ENCODE peak calls at places on chromosome 20, in nine cellular contexts. Z is GM23338, R is GM23248, X is PC-9, W is mammary epithelial cell, A is neural progenitor cell, G is keratinocyte, K is fibroblast of lung, U is GM12878. F is an unnamed sample.

GRCh38 chr20:23268792-23269354 is 81.7 kb upstream of the NXT1 start:
- DNase-seq in Z (no peak), R (no peak), X (no peak), W (no peak), A (no peak), G (no peak), K (no peak), U (no peak), F (no peak)

GRCh38 chr20:40865095-40865494 is 163.5 kb upstream of the TOP1 start:
- DNase-seq in Z (no peak), R (no peak), X (no peak), W (no peak), A (no peak), G (no peak), K (no peak), U (no peak), F (no peak)

GRCh38 chr20:36315545-36316351 is 9.6 kb downstream of the DLGAP4 start:
- DNase-seq in Z (no peak), R (no peak), X (no peak), W (no peak), A (no peak), G (no peak), K (no peak), U (no peak), F (no peak)

GRCh38 chr20:36179170-36179945 is 24.8 kb downstream of the EPB41L1 start:
- DNase-seq in Z (peak; percentile 54), R (no peak), X (no peak), W (no peak), A (peak; percentile 88), G (no peak), K (no peak), U (no peak), F (no peak)

GRCh38 chr20:33947709-33948295 is 45.9 kb upstream of the RALY start:
- DNase-seq in Z (peak; percentile 95), R (peak; percentile 28), X (peak; percentile 68), W (peak; percentile 46), A (peak; percentile 86), G (peak; percentile 40), K (peak; percentile 6), U (peak; percentile 19), F (peak; percentile 45)

GRCh38 chr20:40628877-40629276 is 60.2 kb downstream of the MAFB start:
- DNase-seq in Z (no peak), R (no peak), X (no peak), W (no peak), A (no peak), G (no peak), K (no peak), U (no peak), F (no peak)

GRCh38 chr20:23497458-23498026 is 6.6 kb downstream of the CST8 start:
- DNase-seq in Z (no peak), R (no peak), X (no peak), W (peak; percentile 22), A (no peak), G (no peak), K (no peak), U (peak; percentile 17), F (no peak)

GRCh38 chr20:49381558-49382493 is 100.6 kb downstream of the KCNB1 start:
- DNase-seq in Z (no peak), R (peak; percentile 32), X (no peak), W (peak; percentile 87), A (no peak), G (peak; percentile 73), K (peak; percentile 63), U (no peak), F (peak; percentile 38)

GRCh38 chr20:11035211-11035610 is 361.4 kb upstream of the JAG1 start:
- DNase-seq in Z (no peak), R (peak; percentile 11), X (no peak), W (peak; percentile 8), A (no peak), G (no peak), K (peak; percentile 14), U (no peak), F (no peak)

GRCh38 chr20:64139200-64140081 is 24.8 kb upstream of the MYT1 start:
- DNase-seq in Z (no peak), R (no peak), X (no peak), W (no peak), A (no peak), G (no peak), K (no peak), U (no peak), F (no peak)

DNA sequence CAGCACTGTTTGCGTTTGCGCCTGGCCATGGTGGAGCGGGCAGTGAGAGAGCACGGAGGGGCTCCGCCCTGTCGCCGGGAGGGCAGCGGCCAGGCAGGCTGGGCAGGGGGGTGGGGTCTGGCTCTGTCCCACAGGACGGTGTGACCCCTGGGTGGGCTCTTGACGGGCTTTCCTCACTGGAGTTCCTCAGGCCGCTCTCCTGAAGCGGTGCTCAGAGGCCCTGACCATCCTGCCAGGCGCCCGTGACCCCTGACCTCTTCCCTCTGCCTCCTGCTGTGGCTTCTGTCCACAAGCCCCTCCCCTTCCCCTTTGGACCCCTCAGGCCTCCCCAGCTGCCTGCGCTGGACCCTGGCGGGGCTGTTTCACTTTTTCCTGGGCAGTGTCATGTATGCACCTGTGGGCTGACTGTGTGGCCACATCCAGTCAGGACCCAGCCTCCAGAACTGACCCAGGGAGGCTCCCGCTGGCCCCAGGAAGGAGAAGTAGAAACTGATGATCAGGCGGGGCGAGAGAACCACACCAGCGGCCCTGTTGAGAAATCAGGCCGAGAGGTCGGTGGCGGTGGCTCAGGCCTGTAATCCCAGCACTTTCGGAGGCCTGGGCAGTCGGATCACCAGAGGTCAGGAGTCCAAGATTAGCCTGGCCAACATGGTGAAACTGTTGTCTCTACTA is 1.2 kb downstream of the OGFR start:
- DNase-seq in Z (no peak), R (no peak), X (no peak), W (no peak), A (peak; percentile 84), G (no peak), K (no peak), U (no peak), F (no peak)
- TF ChIP-seq EZH2 in Z (no peak), R (no peak), X (no peak), W (no peak), A (no peak), G (no peak), K (no peak), U (no peak), F (no peak)

DNA sequence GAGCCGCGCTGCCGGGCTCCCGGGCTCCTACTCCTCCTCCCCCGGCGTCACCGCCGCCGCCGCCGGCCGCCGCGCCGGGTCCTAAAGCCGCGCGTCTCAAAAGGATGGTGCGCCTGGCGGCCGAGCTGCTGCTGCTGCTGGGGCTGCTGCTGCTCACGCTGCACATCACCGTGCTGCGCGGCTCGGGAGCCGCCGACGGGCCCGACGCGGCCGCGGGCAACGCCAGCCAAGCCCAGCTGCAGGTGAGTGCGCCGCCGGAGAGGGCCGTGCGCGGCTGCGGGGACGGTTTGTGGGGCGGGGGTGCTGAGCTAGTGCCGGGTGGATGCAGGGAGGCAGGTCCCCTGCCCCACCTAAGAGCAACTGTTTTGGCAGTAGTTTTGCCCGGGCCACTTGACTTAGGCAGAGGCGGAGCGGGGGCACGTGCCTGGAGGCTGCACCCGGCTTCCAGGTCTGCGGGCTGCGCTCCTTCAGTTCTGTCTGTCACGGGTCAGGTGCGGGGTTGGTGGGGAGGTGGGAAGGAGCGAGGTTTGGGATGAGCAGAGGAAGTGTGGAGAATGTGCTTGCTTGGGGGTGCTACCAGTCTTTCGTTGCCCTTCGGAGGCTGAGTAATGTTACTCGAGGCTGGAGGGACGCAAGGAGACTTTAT is 722 bp downstream of the ISM1 start:
- DNase-seq in Z (peak; percentile 83), R (peak; percentile 85), X (peak; percentile 43), W (peak; percentile 76), A (peak; percentile 92), G (no peak), K (peak; percentile 59), U (no peak), F (peak; percentile 67)
- H2AFZ ChIP-seq in Z (peak overlapping the region; percentile 100), R (peak overlapping the region; percentile 63), X (peak overlapping the region; percentile 50), W (peak overlapping the region; percentile 95), A (peak overlapping the region; percentile 97), G (peak overlapping the region; percentile 82), K (peak overlapping the region; percentile 46), U (no peak overlapping the region), F (peak overlapping the region; percentile 89)

GRCh38 chr20:44073675-44074071 is 113.3 kb downstream of the JPH2 start:
- DNase-seq in Z (no peak), R (no peak), X (no peak), W (no peak), A (no peak), G (no peak), K (no peak), U (no peak), F (no peak)

GRCh38 chr20:44071526-44072111 is 115.4 kb downstream of the JPH2 start:
- DNase-seq in Z (no peak), R (no peak), X (no peak), W (no peak), A (no peak), G (no peak), K (no peak), U (no peak), F (no peak)

GRCh38 chr20:44072381-44072780 is 114.6 kb downstream of the JPH2 start:
- DNase-seq in Z (no peak), R (no peak), X (no peak), W (no peak), A (no peak), G (no peak), K (no peak), U (no peak), F (no peak)

GRCh38 chr20:44074252-44075151 is 112.5 kb downstream of the JPH2 start:
- DNase-seq in Z (no peak), R (peak; percentile 62), X (peak; percentile 67), W (peak; percentile 53), A (no peak), G (no peak), K (peak; percentile 68), U (no peak), F (peak; percentile 86)

GRCh38 chr20:44073011-44073674 is 113.8 kb downstream of the JPH2 start:
- DNase-seq in Z (no peak), R (no peak), X (no peak), W (no peak), A (no peak), G (no peak), K (no peak), U (no peak), F (no peak)
- TF ChIP-seq EZH2 in Z (no peak), R (no peak), X (no peak), W (no peak), A (no peak), G (no peak), K (no peak), U (no peak), F (no peak)

GRCh38 chr20:20253744-20254330 is 114.1 kb upstream of the INSM1 start:
- DNase-seq in Z (no peak), R (no peak), X (no peak), W (no peak), A (no peak), G (no peak), K (no peak), U (no peak), F (no peak)

GRCh38 chr20:20248620-20249200 is 119.2 kb upstream of the INSM1 start:
- DNase-seq in Z (no peak), R (no peak), X (no peak), W (no peak), A (no peak), G (no peak), K (no peak), U (peak; percentile 20), F (no peak)

GRCh38 chr20:20247234-20247633 is 120.7 kb upstream of the INSM1 start:
- DNase-seq in Z (no peak), R (no peak), X (no peak), W (no peak), A (no peak), G (no peak), K (no peak), U (no peak), F (no peak)

GRCh38 chr20:20255104-20255503 is 112.8 kb upstream of the INSM1 start:
- DNase-seq in Z (no peak), R (no peak), X (no peak), W (no peak), A (no peak), G (no peak), K (no peak), U (no peak), F (no peak)

GRCh38 chr20:20253039-20253743 is 114.7 kb upstream of the INSM1 start:
- DNase-seq in Z (no peak), R (no peak), X (no peak), W (no peak), A (no peak), G (no peak), K (no peak), U (no peak), F (no peak)
- H2AFZ ChIP-seq in Z (peak overlapping the region; percentile 32), R (no peak overlapping the region), X (no peak overlapping the region), W (no peak overlapping the region), A (no peak overlapping the region), G (no peak overlapping the region), K (no peak overlapping the region), U (no peak overlapping the region), F (no peak overlapping the region)